ENCODE peak calls at places on chromosomes 1 and 21, in nine cellular contexts. One of them, this sample, is unnamed.

GRCh38 chr21:46096997-46097825 is 701 bp upstream of the COL6A2 start:
- DNase-seq in lower leg skin: peak; percentile 22
- DNase-seq in NCI-H1105 treated with DMSO at 0.1 percent for 48 hours: no peak
- DNase-seq in activated T-cell treated with anti-CD3 and anti-CD28 coated beads, Interleukin-2, amount 50 U/mL, for 72 hours: no peak
- DNase-seq in cerebellum: no peak
- DNase-seq in HEK293T: no peak
- DNase-seq in MM.1S: no peak
- DNase-seq in Caco-2: peak; percentile 32
- DNase-seq in stimulated activated CD8-positive, alpha-beta memory T cell treated with anti-CD3 and anti-CD28 coated beads, Interleukin-7, amount 100 ng/mL, for 1 hour: no peak
- DNase-seq in this sample: no peak

GRCh38 chr21:31279986-31280385 is 64.1 kb downstream of the TIAM1 start:
- DNase-seq in Caco-2: no peak
- DNase-seq in stimulated activated CD8-positive, alpha-beta memory T cell treated with anti-CD3 and anti-CD28 coated beads, Interleukin-7, amount 100 ng/mL, for 1 hour: no peak
- DNase-seq in activated T-cell treated with anti-CD3 and anti-CD28 coated beads, Interleukin-2, amount 50 U/mL, for 72 hours: peak; percentile 28
- DNase-seq in lower leg skin: no peak
- DNase-seq in MM.1S: no peak
- DNase-seq in cerebellum: no peak
- DNase-seq in HEK293T: no peak
- DNase-seq in NCI-H1105 treated with DMSO at 0.1 percent for 48 hours: no peak
- DNase-seq in this sample: no peak

GRCh38 chr1:159339517-159339916 is 37.4 kb downstream of the FCER1A start:
- DNase-seq in stimulated activated CD8-positive, alpha-beta memory T cell treated with anti-CD3 and anti-CD28 coated beads, Interleukin-7, amount 100 ng/mL, for 1 hour: no peak
- DNase-seq in MM.1S: no peak
- DNase-seq in cerebellum: no peak
- DNase-seq in NCI-H1105 treated with DMSO at 0.1 percent for 48 hours: no peak
- DNase-seq in HEK293T: no peak
- DNase-seq in activated T-cell treated with anti-CD3 and anti-CD28 coated beads, Interleukin-2, amount 50 U/mL, for 72 hours: no peak
- DNase-seq in Caco-2: no peak
- DNase-seq in lower leg skin: no peak
- DNase-seq in this sample: no peak

GRCh38 chr1:61293986-61294504 is 211.7 kb downstream of the NFIA start:
- DNase-seq in MM.1S: no peak
- DNase-seq in lower leg skin: no peak
- DNase-seq in Caco-2: no peak
- DNase-seq in stimulated activated CD8-positive, alpha-beta memory T cell treated with anti-CD3 and anti-CD28 coated beads, Interleukin-7, amount 100 ng/mL, for 1 hour: no peak
- DNase-seq in activated T-cell treated with anti-CD3 and anti-CD28 coated beads, Interleukin-2, amount 50 U/mL, for 72 hours: no peak
- DNase-seq in HEK293T: no peak
- DNase-seq in NCI-H1105 treated with DMSO at 0.1 percent for 48 hours: no peak
- DNase-seq in cerebellum: no peak
- DNase-seq in this sample: no peak

GRCh38 chr1:85259866-85260345 is 444 bp upstream of the C1orf52 start:
- DNase-seq in NCI-H1105 treated with DMSO at 0.1 percent for 48 hours: no peak
- DNase-seq in MM.1S: no peak
- DNase-seq in Caco-2: no peak
- DNase-seq in activated T-cell treated with anti-CD3 and anti-CD28 coated beads, Interleukin-2, amount 50 U/mL, for 72 hours: no peak
- DNase-seq in stimulated activated CD8-positive, alpha-beta memory T cell treated with anti-CD3 and anti-CD28 coated beads, Interleukin-7, amount 100 ng/mL, for 1 hour: no peak
- DNase-seq in HEK293T: no peak
- DNase-seq in cerebellum: peak; percentile 25
- DNase-seq in lower leg skin: no peak
- DNase-seq in this sample: peak; percentile 84

GRCh38 chr1:162389021-162389818 is 7.7 kb downstream of the C1orf226 start:
- DNase-seq in Caco-2: no peak
- DNase-seq in NCI-H1105 treated with DMSO at 0.1 percent for 48 hours: peak; percentile 22
- DNase-seq in activated T-cell treated with anti-CD3 and anti-CD28 coated beads, Interleukin-2, amount 50 U/mL, for 72 hours: no peak
- DNase-seq in HEK293T: no peak
- DNase-seq in stimulated activated CD8-positive, alpha-beta memory T cell treated with anti-CD3 and anti-CD28 coated beads, Interleukin-7, amount 100 ng/mL, for 1 hour: no peak
- DNase-seq in MM.1S: peak; percentile 48
- DNase-seq in lower leg skin: no peak
- DNase-seq in cerebellum: no peak
- DNase-seq in this sample: no peak

GRCh38 chr1:204925701-204926100 is 55.0 kb downstream of the NFASC start:
- DNase-seq in activated T-cell treated with anti-CD3 and anti-CD28 coated beads, Interleukin-2, amount 50 U/mL, for 72 hours: no peak
- DNase-seq in cerebellum: no peak
- DNase-seq in stimulated activated CD8-positive, alpha-beta memory T cell treated with anti-CD3 and anti-CD28 coated beads, Interleukin-7, amount 100 ng/mL, for 1 hour: no peak
- DNase-seq in lower leg skin: no peak
- DNase-seq in MM.1S: no peak
- DNase-seq in Caco-2: no peak
- DNase-seq in NCI-H1105 treated with DMSO at 0.1 percent for 48 hours: no peak
- DNase-seq in HEK293T: no peak
- DNase-seq in this sample: no peak

GRCh38 chr21:39109596-39110210 is 73.5 kb downstream of the PSMG1 start:
- DNase-seq in NCI-H1105 treated with DMSO at 0.1 percent for 48 hours: no peak
- DNase-seq in HEK293T: no peak
- DNase-seq in activated T-cell treated with anti-CD3 and anti-CD28 coated beads, Interleukin-2, amount 50 U/mL, for 72 hours: no peak
- DNase-seq in Caco-2: no peak
- DNase-seq in MM.1S: no peak
- DNase-seq in stimulated activated CD8-positive, alpha-beta memory T cell treated with anti-CD3 and anti-CD28 coated beads, Interleukin-7, amount 100 ng/mL, for 1 hour: no peak
- DNase-seq in lower leg skin: no peak
- DNase-seq in cerebellum: no peak
- DNase-seq in this sample: no peak

GRCh38 chr1:240831191-240831631 is 219.3 kb upstream of the GREM2 start:
- DNase-seq in activated T-cell treated with anti-CD3 and anti-CD28 coated beads, Interleukin-2, amount 50 U/mL, for 72 hours: no peak
- DNase-seq in stimulated activated CD8-positive, alpha-beta memory T cell treated with anti-CD3 and anti-CD28 coated beads, Interleukin-7, amount 100 ng/mL, for 1 hour: no peak
- DNase-seq in Caco-2: no peak
- DNase-seq in cerebellum: no peak
- DNase-seq in HEK293T: no peak
- DNase-seq in MM.1S: no peak
- DNase-seq in lower leg skin: no peak
- DNase-seq in NCI-H1105 treated with DMSO at 0.1 percent for 48 hours: no peak
- DNase-seq in this sample: no peak

GRCh38 chr1:24535021-24535424 is 20.9 kb upstream of the NCMAP start:
- DNase-seq in HEK293T: no peak
- DNase-seq in MM.1S: peak; percentile 88
- DNase-seq in lower leg skin: no peak
- DNase-seq in cerebellum: no peak
- DNase-seq in Caco-2: no peak
- DNase-seq in activated T-cell treated with anti-CD3 and anti-CD28 coated beads, Interleukin-2, amount 50 U/mL, for 72 hours: peak; percentile 80
- DNase-seq in NCI-H1105 treated with DMSO at 0.1 percent for 48 hours: no peak
- DNase-seq in stimulated activated CD8-positive, alpha-beta memory T cell treated with anti-CD3 and anti-CD28 coated beads, Interleukin-7, amount 100 ng/mL, for 1 hour: peak; percentile 48
- DNase-seq in this sample: no peak

GRCh38 chr1:229640455-229640854 is 14.4 kb downstream of the URB2 start:
- DNase-seq in activated T-cell treated with anti-CD3 and anti-CD28 coated beads, Interleukin-2, amount 50 U/mL, for 72 hours: no peak
- DNase-seq in Caco-2: no peak
- DNase-seq in cerebellum: peak; percentile 83
- DNase-seq in stimulated activated CD8-positive, alpha-beta memory T cell treated with anti-CD3 and anti-CD28 coated beads, Interleukin-7, amount 100 ng/mL, for 1 hour: no peak
- DNase-seq in HEK293T: no peak
- DNase-seq in lower leg skin: no peak
- DNase-seq in NCI-H1105 treated with DMSO at 0.1 percent for 48 hours: no peak
- DNase-seq in MM.1S: no peak
- DNase-seq in this sample: peak; percentile 63

GRCh38 chr1:156655904-156656516 is 14.1 kb downstream of the BCAN start:
- DNase-seq in activated T-cell treated with anti-CD3 and anti-CD28 coated beads, Interleukin-2, amount 50 U/mL, for 72 hours: no peak
- DNase-seq in NCI-H1105 treated with DMSO at 0.1 percent for 48 hours: no peak
- DNase-seq in MM.1S: no peak
- DNase-seq in stimulated activated CD8-positive, alpha-beta memory T cell treated with anti-CD3 and anti-CD28 coated beads, Interleukin-7, amount 100 ng/mL, for 1 hour: no peak
- DNase-seq in Caco-2: no peak
- DNase-seq in lower leg skin: no peak
- DNase-seq in cerebellum: no peak
- DNase-seq in HEK293T: no peak
- DNase-seq in this sample: no peak

GRCh38 chr1:168081373-168082007 is 55.2 kb downstream of the GPR161 start:
- DNase-seq in lower leg skin: peak; percentile 57
- DNase-seq in HEK293T: no peak
- DNase-seq in NCI-H1105 treated with DMSO at 0.1 percent for 48 hours: no peak
- DNase-seq in cerebellum: no peak
- DNase-seq in stimulated activated CD8-positive, alpha-beta memory T cell treated with anti-CD3 and anti-CD28 coated beads, Interleukin-7, amount 100 ng/mL, for 1 hour: no peak
- DNase-seq in Caco-2: no peak
- DNase-seq in MM.1S: no peak
- DNase-seq in activated T-cell treated with anti-CD3 and anti-CD28 coated beads, Interleukin-2, amount 50 U/mL, for 72 hours: no peak
- DNase-seq in this sample: no peak

GRCh38 chr1:60573726-60574409 is 500.3 kb upstream of the C1orf87 start:
- DNase-seq in NCI-H1105 treated with DMSO at 0.1 percent for 48 hours: no peak
- DNase-seq in MM.1S: no peak
- DNase-seq in Caco-2: no peak
- DNase-seq in activated T-cell treated with anti-CD3 and anti-CD28 coated beads, Interleukin-2, amount 50 U/mL, for 72 hours: no peak
- DNase-seq in stimulated activated CD8-positive, alpha-beta memory T cell treated with anti-CD3 and anti-CD28 coated beads, Interleukin-7, amount 100 ng/mL, for 1 hour: no peak
- DNase-seq in HEK293T: no peak
- DNase-seq in cerebellum: no peak
- DNase-seq in lower leg skin: no peak
- DNase-seq in this sample: no peak

GRCh38 chr1:202589190-202589680 is 121.0 kb downstream of the SYT2 start:
- DNase-seq in stimulated activated CD8-positive, alpha-beta memory T cell treated with anti-CD3 and anti-CD28 coated beads, Interleukin-7, amount 100 ng/mL, for 1 hour: no peak
- DNase-seq in activated T-cell treated with anti-CD3 and anti-CD28 coated beads, Interleukin-2, amount 50 U/mL, for 72 hours: no peak
- DNase-seq in NCI-H1105 treated with DMSO at 0.1 percent for 48 hours: no peak
- DNase-seq in cerebellum: no peak
- DNase-seq in HEK293T: no peak
- DNase-seq in lower leg skin: peak; percentile 85
- DNase-seq in MM.1S: no peak
- DNase-seq in Caco-2: peak; percentile 84
- DNase-seq in this sample: no peak

GRCh38 chr21:37636152-37636860 is 269.7 kb downstream of the DYRK1A start:
- DNase-seq in HEK293T: no peak
- DNase-seq in activated T-cell treated with anti-CD3 and anti-CD28 coated beads, Interleukin-2, amount 50 U/mL, for 72 hours: no peak
- DNase-seq in cerebellum: no peak
- DNase-seq in NCI-H1105 treated with DMSO at 0.1 percent for 48 hours: no peak
- DNase-seq in Caco-2: no peak
- DNase-seq in MM.1S: no peak
- DNase-seq in lower leg skin: no peak
- DNase-seq in stimulated activated CD8-positive, alpha-beta memory T cell treated with anti-CD3 and anti-CD28 coated beads, Interleukin-7, amount 100 ng/mL, for 1 hour: no peak
- DNase-seq in this sample: no peak

GRCh38 chr1:41591891-41592290 is 107.4 kb upstream of the EDN2 start:
- DNase-seq in NCI-H1105 treated with DMSO at 0.1 percent for 48 hours: no peak
- DNase-seq in HEK293T: no peak
- DNase-seq in cerebellum: no peak
- DNase-seq in Caco-2: no peak
- DNase-seq in lower leg skin: no peak
- DNase-seq in MM.1S: peak; percentile 12
- DNase-seq in activated T-cell treated with anti-CD3 and anti-CD28 coated beads, Interleukin-2, amount 50 U/mL, for 72 hours: no peak
- DNase-seq in stimulated activated CD8-positive, alpha-beta memory T cell treated with anti-CD3 and anti-CD28 coated beads, Interleukin-7, amount 100 ng/mL, for 1 hour: no peak
- DNase-seq in this sample: no peak

GRCh38 chr1:7389201-7389785 is 381.8 kb upstream of the VAMP3 start:
- DNase-seq in lower leg skin: peak; percentile 12
- DNase-seq in NCI-H1105 treated with DMSO at 0.1 percent for 48 hours: no peak
- DNase-seq in activated T-cell treated with anti-CD3 and anti-CD28 coated beads, Interleukin-2, amount 50 U/mL, for 72 hours: no peak
- DNase-seq in MM.1S: no peak
- DNase-seq in Caco-2: no peak
- DNase-seq in stimulated activated CD8-positive, alpha-beta memory T cell treated with anti-CD3 and anti-CD28 coated beads, Interleukin-7, amount 100 ng/mL, for 1 hour: no peak
- DNase-seq in cerebellum: no peak
- DNase-seq in HEK293T: no peak
- DNase-seq in this sample: no peak

GRCh38 chr1:198657550-198658064 is 18.8 kb downstream of the PTPRC start:
- DNase-seq in activated T-cell treated with anti-CD3 and anti-CD28 coated beads, Interleukin-2, amount 50 U/mL, for 72 hours: no peak
- DNase-seq in cerebellum: no peak
- DNase-seq in stimulated activated CD8-positive, alpha-beta memory T cell treated with anti-CD3 and anti-CD28 coated beads, Interleukin-7, amount 100 ng/mL, for 1 hour: no peak
- DNase-seq in lower leg skin: no peak
- DNase-seq in HEK293T: no peak
- DNase-seq in Caco-2: no peak
- DNase-seq in MM.1S: peak; percentile 27
- DNase-seq in NCI-H1105 treated with DMSO at 0.1 percent for 48 hours: peak; percentile 57
- DNase-seq in this sample: peak; percentile 45